ENCODE peak calls at places on chromosomes 13 and 19, in eight cellular contexts. T is CD8-positive, alpha-beta memory T cell; H is pancreas; W is HepG2; R is mammary epithelial cell; J is ovary; N is breast epithelium; B is ascending aorta. P is an unnamed sample.
A peak's percentile ranks its signal among the peaks of the same experiment; 100 is the strongest.

GRCh38 chr13:38328699-38329098 is 21.0 kb upstream of the UFM1 start:
- DNase-seq in J (no peak), N (no peak), B (no peak), R (no peak), W (no peak), T (no peak), H (no peak), P (no peak)

GRCh38 chr19:40744554-40745401 is 5.5 kb downstream of the ACTMAP start:
- DNase-seq in R (no peak), T (no peak), W (peak; percentile 21), N (no peak), H (no peak), J (no peak), B (no peak), P (peak; percentile 14)

GRCh38 chr13:111359237-111359915 is 38.9 kb downstream of the TEX29 start:
- DNase-seq in R (no peak), N (no peak), H (no peak), B (no peak), W (no peak), J (no peak), T (no peak), P (no peak)

GRCh38 chr19:8342684-8343482 is at the start of gene KANK3:
- DNase-seq in W (peak; percentile 90), J (peak; percentile 70), N (peak; percentile 91), B (peak; percentile 83), T (peak; percentile 90), H (peak; percentile 95), R (peak; percentile 90), P (peak; percentile 97)

GRCh38 chr19:31262673-31263308 is 86.4 kb downstream of the TSHZ3 start:
- DNase-seq in W (no peak), T (no peak), R (no peak), B (no peak), J (peak; percentile 27), N (peak; percentile 7), H (no peak), P (no peak)

GRCh38 chr13:44092053-44092452 is 212.3 kb downstream of the LACC1 start:
- DNase-seq in W (no peak), J (no peak), R (no peak), N (no peak), B (no peak), H (no peak), T (no peak), P (no peak)

GRCh38 chr13:80363890-80364503 is 23.1 kb upstream of the SPRY2 start:
- DNase-seq in J (no peak), W (peak; percentile 18), R (peak; percentile 5), H (no peak), N (no peak), B (no peak), T (no peak), P (no peak)

GRCh38 chr19:9342610-9343304 is 18.8 kb downstream of the ZNF559 start:
- DNase-seq in T (no peak), B (no peak), R (no peak), H (no peak), N (no peak), W (no peak), J (no peak), P (no peak)

GRCh38 chr19:6862673-6863078 is 24.7 kb upstream of the ADGRE1 start:
- DNase-seq in H (peak; percentile 66), J (peak; percentile 67), B (peak; percentile 46), R (peak; percentile 78), T (peak; percentile 88), N (peak; percentile 73), W (peak; percentile 83), P (peak; percentile 91)

GRCh38 chr13:42574435-42575311 is 721 bp downstream of the TNFSF11 start:
- DNase-seq in N (no peak), T (peak; percentile 10), J (no peak), B (no peak), R (no peak), W (no peak), H (no peak), P (peak; percentile 3)

GRCh38 chr19:30450101-30450500 is 77.9 kb downstream of the ZNF536 start:
- DNase-seq in W (no peak), R (no peak), J (peak; percentile 59), H (peak; percentile 14), N (no peak), B (no peak), T (no peak), P (peak; percentile 45)

GRCh38 chr13:42354246-42355117 is 82.5 kb downstream of the AKAP11 start:
- DNase-seq in R (peak; percentile 74), N (no peak), J (no peak), B (no peak), H (no peak), T (no peak), W (no peak), P (peak; percentile 76)

GRCh38 chr13:75785130-75785529 is 149.0 kb downstream of the LMO7 start:
- DNase-seq in W (no peak), H (no peak), J (no peak), T (no peak), R (no peak), N (no peak), B (no peak), P (no peak)

GRCh38 chr13:87684850-87685735 is 13.9 kb downstream of the SLITRK5 start:
- DNase-seq in B (no peak), T (no peak), R (no peak), N (no peak), J (no peak), W (no peak), H (no peak), P (no peak)

GRCh38 chr13:50747939-50748338 is 95.6 kb downstream of the DLEU7 start:
- DNase-seq in J (no peak), W (no peak), H (no peak), B (no peak), T (no peak), N (no peak), R (no peak), P (no peak)

GRCh38 chr13:112905990-112906641 is 62.9 kb upstream of the MCF2L start:
- DNase-seq in H (no peak), N (peak; percentile 54), W (peak; percentile 66), R (peak; percentile 61), T (no peak), B (no peak), J (no peak), P (no peak)

GRCh38 chr13:35978607-35979316 is 152.4 kb downstream of the DCLK1 start:
- DNase-seq in R (peak; percentile 49), H (no peak), J (no peak), N (no peak), B (no peak), T (no peak), W (peak; percentile 42), P (peak; percentile 86)

GRCh38 chr13:73578251-73578875 is 519.6 kb downstream of the KLF5 start:
- DNase-seq in J (no peak), N (no peak), R (no peak), T (no peak), B (no peak), H (no peak), W (no peak), P (peak; percentile 47)

DNA sequence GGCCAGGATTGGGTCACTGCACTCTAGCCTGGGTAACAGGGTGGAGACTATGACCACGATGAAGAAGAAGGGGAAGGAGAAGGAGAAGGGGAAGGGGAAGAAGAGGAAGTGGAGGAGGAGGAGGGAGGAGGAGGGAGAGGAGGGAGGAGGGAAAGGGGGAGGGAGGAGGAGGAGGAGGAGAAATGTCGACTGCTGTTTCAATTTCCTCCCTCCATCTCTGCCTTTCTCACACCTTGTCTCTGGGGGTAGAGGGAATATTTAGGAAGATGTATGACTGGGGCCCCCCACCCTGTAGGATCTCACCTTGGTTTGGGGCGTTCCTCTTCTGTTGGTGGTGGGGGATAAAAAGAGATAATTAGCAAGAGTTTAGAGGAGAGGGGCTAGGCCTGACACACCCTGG is 3.8 kb downstream of the TNNT1 start:
- DNase-seq in W (no peak), J (no peak), N (no peak), H (no peak), T (no peak), B (no peak), R (no peak), P (no peak)
- H3K27ac ChIP-seq in W (no peak overlapping the region), J (no peak overlapping the region), N (no peak overlapping the region), H (no peak overlapping the region), T (no peak overlapping the region), B (no peak overlapping the region), R (no peak overlapping the region), P (no peak overlapping the region)

GRCh38 chr13:41007359-41008118 is 11.6 kb downstream of the ELF1 start:
- DNase-seq in J (no peak), H (no peak), W (peak; percentile 48), R (no peak), N (no peak), T (no peak), B (no peak), P (no peak)
- H3K4me3 ChIP-seq in J (no peak overlapping the region), H (no peak overlapping the region), W (peak overlapping the region; percentile 11), R (no peak overlapping the region), N (no peak overlapping the region), T (peak overlapping the region; percentile 29), B (no peak overlapping the region), P (no peak overlapping the region)

DNA sequence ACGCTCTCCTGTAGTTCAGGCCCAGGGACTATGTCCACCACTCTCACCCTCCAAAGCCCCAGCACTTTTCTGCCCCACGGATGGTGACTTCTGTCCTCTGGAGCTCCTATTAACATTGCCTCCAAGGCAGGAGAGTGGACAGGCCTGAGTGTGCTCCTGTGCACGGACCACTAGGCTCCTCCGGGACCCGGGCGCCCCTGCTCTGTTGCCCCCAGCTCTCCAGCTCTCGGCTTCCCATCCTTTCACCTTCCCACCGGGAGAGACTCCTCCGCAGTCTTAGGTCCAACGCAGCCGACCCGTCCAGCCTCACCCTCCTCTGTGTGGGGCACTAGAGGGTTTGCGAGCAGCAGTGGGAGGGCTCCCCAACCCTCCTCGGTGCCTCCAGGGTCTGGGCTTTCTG is 30.4 kb downstream of the CAPN12 start:
- DNase-seq in W (no peak), N (no peak), H (no peak), J (no peak), T (no peak), R (no peak), B (no peak), P (no peak)
- H3K27ac ChIP-seq in W (no peak overlapping the region), N (peak overlapping the region; percentile 77), H (peak overlapping the region; percentile 37), J (peak overlapping the region; percentile 35), T (no peak overlapping the region), R (no peak overlapping the region), B (peak overlapping the region; percentile 79), P (peak overlapping the region; percentile 73)

GRCh38 chr13:33330483-33330882 is 44.9 kb upstream of the STARD13 start:
- DNase-seq in B (no peak), R (no peak), J (no peak), N (no peak), W (no peak), H (no peak), T (no peak), P (no peak)

GRCh38 chr13:33331962-33332361 is 46.4 kb upstream of the STARD13 start:
- DNase-seq in H (no peak), J (no peak), W (no peak), T (no peak), B (no peak), R (no peak), N (no peak), P (no peak)

GRCh38 chr13:33340631-33341030 is 55.1 kb upstream of the STARD13 start:
- DNase-seq in T (no peak), N (no peak), J (no peak), R (no peak), B (no peak), H (no peak), W (no peak), P (no peak)

GRCh38 chr13:33334831-33335230 is 49.3 kb upstream of the STARD13 start:
- DNase-seq in H (no peak), R (no peak), B (no peak), W (no peak), T (no peak), J (no peak), N (no peak), P (no peak)
- H3K4me3 ChIP-seq in H (no peak overlapping the region), R (no peak overlapping the region), B (no peak overlapping the region), W (no peak overlapping the region), T (no peak overlapping the region), J (no peak overlapping the region), N (no peak overlapping the region), P (no peak overlapping the region)

GRCh38 chr19:719636-720377 is 11.1 kb downstream of the PALM start:
- DNase-seq in N (no peak), R (no peak), H (no peak), J (peak; percentile 80), B (no peak), W (no peak), T (no peak), P (no peak)
- H3K27ac ChIP-seq in N (peak overlapping the region; percentile 71), R (no peak overlapping the region), H (no peak overlapping the region), J (peak overlapping the region; percentile 96), B (peak overlapping the region; percentile 51), W (no peak overlapping the region), T (no peak overlapping the region), P (no peak overlapping the region)